ENCODE peak calls at places on chromosomes 12 and 14, in five cellular contexts. Y is SK-N-SH, A is K562, Z is GM12878, N is HepG2. V is an unnamed sample.

GRCh38 chr14:90451953-90452352 is 55.1 kb downstream of the CALM1 start:
- DNase-seq in Y (peak; percentile 46), A (no peak), Z (no peak), N (no peak), V (no peak)

GRCh38 chr14:20455355-20456300 is 602 bp downstream of the APEX1 start:
- DNase-seq in Y (peak; percentile 80), A (peak; percentile 58), Z (no peak), N (no peak), V (peak; percentile 49)

GRCh38 chr12:6602526-6602925 is 4.7 kb downstream of the CHD4 start:
- DNase-seq in Y (no peak), A (no peak), Z (no peak), N (no peak), V (no peak)

GRCh38 chr12:78149459-78149858 is 318.8 kb downstream of the NAV3 start:
- DNase-seq in Y (peak; percentile 1), A (no peak), Z (no peak), N (no peak), V (no peak)

GRCh38 chr14:73338551-73338950 is 101.2 kb downstream of the PAPLN start:
- DNase-seq in Y (no peak), A (no peak), Z (no peak), N (no peak), V (no peak)

GRCh38 chr12:21516281-21516680 is 9.8 kb upstream of the SPX start:
- DNase-seq in Y (no peak), A (no peak), Z (no peak), N (no peak), V (no peak)

GRCh38 chr14:21267886-21268611 is 1.2 kb downstream of the HNRNPC start:
- DNase-seq in Y (no peak), A (no peak), Z (no peak), N (no peak), V (no peak)

GRCh38 chr14:99511421-99512109 is 30.4 kb downstream of the CCNK start:
- DNase-seq in Y (peak; percentile 21), A (no peak), Z (no peak), N (no peak), V (no peak)

GRCh38 chr14:67166450-67166853 is 22.8 kb upstream of the GARIN2 start:
- DNase-seq in Y (peak; percentile 41), A (no peak), Z (no peak), N (no peak), V (peak; percentile 27)

GRCh38 chr12:21330682-21331253 is 3.9 kb downstream of the SLCO1A2 start:
- DNase-seq in Y (no peak), A (no peak), Z (no peak), N (no peak), V (no peak)

GRCh38 chr12:54853933-54854538 is at the start of gene MUCL1:
- DNase-seq in Y (peak; percentile 39), A (peak; percentile 79), Z (peak; percentile 28), N (peak; percentile 48), V (peak; percentile 66)

GRCh38 chr14:100215330-100215885 is 23.5 kb upstream of the YY1 start:
- DNase-seq in Y (no peak), A (peak; percentile 21), Z (no peak), N (no peak), V (no peak)

GRCh38 chr12:23950775-23951391 is 1.4 kb upstream of the SOX5 start:
- DNase-seq in Y (peak; percentile 9), A (no peak), Z (no peak), N (peak; percentile 66), V (peak; percentile 10)

GRCh38 chr12:946212-946611 is 3.3 kb downstream of the RAD52 start:
- DNase-seq in Y (no peak), A (no peak), Z (peak; percentile 15), N (no peak), V (no peak)

GRCh38 chr14:63605041-63605532 is 36.6 kb downstream of the WDR89 start:
- DNase-seq in Y (no peak), A (no peak), Z (no peak), N (no peak), V (no peak)

GRCh38 chr14:53367631-53368030 is 214.5 kb upstream of the DDHD1 start:
- DNase-seq in Y (no peak), A (no peak), Z (no peak), N (no peak), V (no peak)

GRCh38 chr14:98906123-98906995 is 365.6 kb downstream of the BCL11B start:
- DNase-seq in Y (no peak), A (no peak), Z (no peak), N (peak; percentile 3), V (no peak)

GRCh38 chr12:105359840-105360239 is 29.3 kb downstream of the C12orf75 start:
- DNase-seq in Y (no peak), A (no peak), Z (no peak), N (no peak), V (no peak)
- TF ChIP-seq FOXM1 in Y (no peak), A (no peak), Z (no peak), N (no peak), V (no peak)

GRCh38 chr12:124032265-124032886 is 59.4 kb downstream of the ZNF664 start:
- DNase-seq in Y (peak; percentile 83), A (peak; percentile 80), Z (no peak), N (peak; percentile 36), V (peak; percentile 75)
- TF ChIP-seq FOXM1 in Y (no peak), A (no peak), Z (no peak), N (no peak), V (no peak)

GRCh38 chr12:117100251-117100650 is 1.0 kb upstream of the TESC start:
- DNase-seq in Y (peak; percentile 71), A (peak; percentile 51), Z (no peak), N (no peak), V (peak; percentile 44)
- TF ChIP-seq FOXM1 in Y (no peak), A (no peak), Z (no peak), N (no peak), V (no peak)

GRCh38 chr12:109615556-109616229 is 42.1 kb downstream of the MVK start:
- DNase-seq in Y (no peak), A (no peak), Z (no peak), N (no peak), V (no peak)

GRCh38 chr12:109611223-109611622 is 37.6 kb downstream of the MVK start:
- DNase-seq in Y (peak; percentile 81), A (no peak), Z (no peak), N (no peak), V (no peak)

GRCh38 chr12:109612003-109612402 is 38.4 kb downstream of the MVK start:
- DNase-seq in Y (no peak), A (no peak), Z (no peak), N (no peak), V (no peak)

GRCh38 chr12:109612975-109613502 is 39.4 kb downstream of the MVK start:
- DNase-seq in Y (no peak), A (peak; percentile 41), Z (no peak), N (peak; percentile 41), V (peak; percentile 39)

GRCh38 chr12:109613611-109614455 is 40.2 kb downstream of the MVK start:
- DNase-seq in Y (no peak), A (no peak), Z (no peak), N (no peak), V (no peak)
- TF ChIP-seq FOXM1 in Y (no peak), A (no peak), Z (no peak), N (no peak), V (no peak)